ENCODE peak calls at places on chromosomes 1 and 21, in four cellular contexts. One of them, this sample, is unnamed.
A peak's percentile ranks its signal among the peaks of the same experiment; 100 is the strongest.

GRCh38 chr1:177360791-177361190 is 190.0 kb downstream of the BRINP2 start:
- DNase-seq in NCI-H69: no peak
- DNase-seq in CD4-positive, alpha-beta T cell: no peak
- DNase-seq in central memory CD4-positive, alpha-beta T cell: no peak
- DNase-seq in this sample: no peak

GRCh38 chr1:14742181-14742980 is 143.9 kb downstream of the KAZN start:
- DNase-seq in CD4-positive, alpha-beta T cell: no peak
- DNase-seq in NCI-H69: peak; percentile 89
- DNase-seq in central memory CD4-positive, alpha-beta T cell: no peak
- DNase-seq in this sample: no peak

GRCh38 chr1:156463874-156464273 is 36.7 kb downstream of the MEF2D start:
- DNase-seq in CD4-positive, alpha-beta T cell: no peak
- DNase-seq in NCI-H69: no peak
- DNase-seq in central memory CD4-positive, alpha-beta T cell: no peak
- DNase-seq in this sample: no peak

GRCh38 chr1:54404939-54405880 is 984 bp downstream of the SSBP3 start:
- DNase-seq in central memory CD4-positive, alpha-beta T cell: no peak
- DNase-seq in CD4-positive, alpha-beta T cell: no peak
- DNase-seq in NCI-H69: peak; percentile 50
- DNase-seq in this sample: no peak

GRCh38 chr1:83090195-83090594 is 908.7 kb downstream of the TTLL7 start:
- DNase-seq in NCI-H69: no peak
- DNase-seq in CD4-positive, alpha-beta T cell: no peak
- DNase-seq in central memory CD4-positive, alpha-beta T cell: no peak
- DNase-seq in this sample: no peak

GRCh38 chr1:219120625-219121544 is 52.8 kb upstream of the LYPLAL1 start:
- DNase-seq in central memory CD4-positive, alpha-beta T cell: no peak
- DNase-seq in CD4-positive, alpha-beta T cell: no peak
- DNase-seq in NCI-H69: peak; percentile 34
- DNase-seq in this sample: no peak

GRCh38 chr1:109258481-109259466 is 9.4 kb downstream of the CELSR2 start:
- DNase-seq in central memory CD4-positive, alpha-beta T cell: no peak
- DNase-seq in CD4-positive, alpha-beta T cell: no peak
- DNase-seq in NCI-H69: peak; percentile 54
- DNase-seq in this sample: no peak

GRCh38 chr21:21179619-21180336 is 181.6 kb downstream of the NCAM2 start:
- DNase-seq in central memory CD4-positive, alpha-beta T cell: no peak
- DNase-seq in NCI-H69: peak; percentile 81
- DNase-seq in CD4-positive, alpha-beta T cell: no peak
- DNase-seq in this sample: no peak

GRCh38 chr1:167051907-167052306 is 38.3 kb downstream of the GPA33 start:
- DNase-seq in CD4-positive, alpha-beta T cell: no peak
- DNase-seq in central memory CD4-positive, alpha-beta T cell: no peak
- DNase-seq in NCI-H69: no peak
- DNase-seq in this sample: no peak

GRCh38 chr1:224579526-224579925 is 36.6 kb upstream of the CNIH3 start:
- DNase-seq in central memory CD4-positive, alpha-beta T cell: no peak
- DNase-seq in CD4-positive, alpha-beta T cell: no peak
- DNase-seq in NCI-H69: no peak
- DNase-seq in this sample: no peak

GRCh38 chr21:17576080-17576835 is 36.4 kb downstream of the BTG3 start:
- DNase-seq in CD4-positive, alpha-beta T cell: no peak
- DNase-seq in NCI-H69: peak; percentile 84
- DNase-seq in central memory CD4-positive, alpha-beta T cell: no peak
- DNase-seq in this sample: peak; percentile 62

GRCh38 chr1:192756314-192756713 is 52.5 kb upstream of the RGS2 start:
- DNase-seq in central memory CD4-positive, alpha-beta T cell: no peak
- DNase-seq in CD4-positive, alpha-beta T cell: no peak
- DNase-seq in NCI-H69: no peak
- DNase-seq in this sample: no peak

GRCh38 chr21:35208810-35209517 is 159.9 kb upstream of the RUNX1 start:
- DNase-seq in central memory CD4-positive, alpha-beta T cell: no peak
- DNase-seq in NCI-H69: no peak
- DNase-seq in CD4-positive, alpha-beta T cell: no peak
- DNase-seq in this sample: no peak

GRCh38 chr1:10171995-10172669 is 38.2 kb upstream of the KIF1B start:
- DNase-seq in central memory CD4-positive, alpha-beta T cell: no peak
- DNase-seq in CD4-positive, alpha-beta T cell: no peak
- DNase-seq in NCI-H69: no peak
- DNase-seq in this sample: no peak

GRCh38 chr1:21244986-21245687 is 45.1 kb downstream of the ECE1 start:
- DNase-seq in CD4-positive, alpha-beta T cell: no peak
- DNase-seq in NCI-H69: no peak
- DNase-seq in central memory CD4-positive, alpha-beta T cell: no peak
- DNase-seq in this sample: no peak

GRCh38 chr1:43274804-43275180 is 5.0 kb downstream of the TMEM125 start:
- DNase-seq in central memory CD4-positive, alpha-beta T cell: no peak
- DNase-seq in NCI-H69: no peak
- DNase-seq in CD4-positive, alpha-beta T cell: no peak
- DNase-seq in this sample: no peak

GRCh38 chr1:192462630-192463029 is 112.9 kb upstream of the RGS1 start:
- DNase-seq in CD4-positive, alpha-beta T cell: no peak
- DNase-seq in central memory CD4-positive, alpha-beta T cell: no peak
- DNase-seq in NCI-H69: no peak
- DNase-seq in this sample: no peak

GRCh38 chr1:110765640-110766335 is 91.0 kb upstream of the KCNA3 start:
- DNase-seq in central memory CD4-positive, alpha-beta T cell: peak; percentile 61
- DNase-seq in NCI-H69: peak; percentile 38
- DNase-seq in CD4-positive, alpha-beta T cell: peak; percentile 41
- DNase-seq in this sample: no peak

GRCh38 chr1:204286841-204287387 is 72.8 kb downstream of the PLEKHA6 start:
- DNase-seq in NCI-H69: peak; percentile 17
- DNase-seq in central memory CD4-positive, alpha-beta T cell: peak; percentile 52
- DNase-seq in CD4-positive, alpha-beta T cell: peak; percentile 21
- DNase-seq in this sample: no peak

GRCh38 chr21:41761211-41762181 is 5.4 kb downstream of the RIPK4 start:
- DNase-seq in CD4-positive, alpha-beta T cell: no peak
- DNase-seq in NCI-H69: peak; percentile 74
- DNase-seq in central memory CD4-positive, alpha-beta T cell: no peak
- DNase-seq in this sample: peak; percentile 37

GRCh38 chr1:118484893-118485292 is 299.9 kb upstream of the SPAG17 start:
- DNase-seq in CD4-positive, alpha-beta T cell: no peak
- DNase-seq in central memory CD4-positive, alpha-beta T cell: no peak
- DNase-seq in NCI-H69: no peak
- DNase-seq in this sample: no peak

GRCh38 chr1:108142773-108143394 is 57.3 kb downstream of the SLC25A24 start:
- DNase-seq in NCI-H69: no peak
- DNase-seq in central memory CD4-positive, alpha-beta T cell: no peak
- DNase-seq in CD4-positive, alpha-beta T cell: no peak
- DNase-seq in this sample: no peak

GRCh38 chr1:3161130-3161840 is 92.3 kb downstream of the PRDM16 start:
- DNase-seq in NCI-H69: no peak
- DNase-seq in CD4-positive, alpha-beta T cell: no peak
- DNase-seq in central memory CD4-positive, alpha-beta T cell: no peak
- DNase-seq in this sample: no peak

GRCh38 chr1:117146067-117146466 is 24.5 kb upstream of the TRIM45 start:
- DNase-seq in central memory CD4-positive, alpha-beta T cell: no peak
- DNase-seq in NCI-H69: peak; percentile 55
- DNase-seq in CD4-positive, alpha-beta T cell: no peak
- DNase-seq in this sample: no peak

GRCh38 chr1:200512191-200512590 is 102.4 kb upstream of the ZNF281 start:
- DNase-seq in CD4-positive, alpha-beta T cell: no peak
- DNase-seq in central memory CD4-positive, alpha-beta T cell: no peak
- DNase-seq in NCI-H69: no peak
- DNase-seq in this sample: no peak

GRCh38 chr1:53292690-53293089 is 35.2 kb downstream of the LRP8 start:
- DNase-seq in NCI-H69: peak; percentile 45
- DNase-seq in CD4-positive, alpha-beta T cell: no peak
- DNase-seq in central memory CD4-positive, alpha-beta T cell: no peak
- DNase-seq in this sample: no peak

GRCh38 chr1:185562623-185563359 is 171.4 kb upstream of the HMCN1 start:
- DNase-seq in central memory CD4-positive, alpha-beta T cell: no peak
- DNase-seq in NCI-H69: no peak
- DNase-seq in CD4-positive, alpha-beta T cell: no peak
- DNase-seq in this sample: no peak

GRCh38 chr1:46687910-46688509 is 16.4 kb downstream of the TEX38 start:
- DNase-seq in CD4-positive, alpha-beta T cell: no peak
- DNase-seq in NCI-H69: no peak
- DNase-seq in central memory CD4-positive, alpha-beta T cell: no peak
- DNase-seq in this sample: no peak

GRCh38 chr1:232942413-232943294 is 7.8 kb upstream of the NTPCR start:
- DNase-seq in central memory CD4-positive, alpha-beta T cell: no peak
- DNase-seq in CD4-positive, alpha-beta T cell: no peak
- DNase-seq in NCI-H69: no peak
- DNase-seq in this sample: no peak

GRCh38 chr1:32870615-32871363 is at the start of gene FNDC5:
- DNase-seq in NCI-H69: peak; percentile 38
- DNase-seq in CD4-positive, alpha-beta T cell: no peak
- DNase-seq in central memory CD4-positive, alpha-beta T cell: no peak
- DNase-seq in this sample: no peak

GRCh38 chr1:211698161-211699026 is 23.0 kb upstream of the NEK2 start:
- DNase-seq in NCI-H69: peak; percentile 90
- DNase-seq in CD4-positive, alpha-beta T cell: peak; percentile 79
- DNase-seq in central memory CD4-positive, alpha-beta T cell: peak; percentile 69
- DNase-seq in this sample: no peak

GRCh38 chr1:109299087-109299983 is 7.5 kb downstream of the MYBPHL start:
- DNase-seq in CD4-positive, alpha-beta T cell: no peak
- DNase-seq in central memory CD4-positive, alpha-beta T cell: no peak
- DNase-seq in NCI-H69: peak; percentile 64
- DNase-seq in this sample: no peak

GRCh38 chr1:177443003-177443402 is 272.2 kb downstream of the BRINP2 start:
- DNase-seq in CD4-positive, alpha-beta T cell: no peak
- DNase-seq in central memory CD4-positive, alpha-beta T cell: no peak
- DNase-seq in NCI-H69: no peak
- DNase-seq in this sample: no peak

GRCh38 chr1:21736876-21737275 is 46.1 kb downstream of the USP48 start:
- DNase-seq in NCI-H69: no peak
- DNase-seq in central memory CD4-positive, alpha-beta T cell: no peak
- DNase-seq in CD4-positive, alpha-beta T cell: no peak
- DNase-seq in this sample: no peak

GRCh38 chr21:18354947-18355346 is 48.6 kb downstream of the TMPRSS15 start:
- DNase-seq in central memory CD4-positive, alpha-beta T cell: no peak
- DNase-seq in CD4-positive, alpha-beta T cell: no peak
- DNase-seq in NCI-H69: no peak
- DNase-seq in this sample: no peak

GRCh38 chr21:33286076-33286475 is 19.9 kb downstream of the IL10RB start:
- DNase-seq in central memory CD4-positive, alpha-beta T cell: no peak
- DNase-seq in NCI-H69: no peak
- DNase-seq in CD4-positive, alpha-beta T cell: no peak
- DNase-seq in this sample: no peak

GRCh38 chr1:230191839-230192238 is 124.8 kb downstream of the GALNT2 start:
- DNase-seq in central memory CD4-positive, alpha-beta T cell: no peak
- DNase-seq in NCI-H69: no peak
- DNase-seq in CD4-positive, alpha-beta T cell: no peak
- DNase-seq in this sample: no peak

GRCh38 chr1:17671314-17671705 is 83.8 kb upstream of the ACTL8 start:
- DNase-seq in NCI-H69: no peak
- DNase-seq in central memory CD4-positive, alpha-beta T cell: no peak
- DNase-seq in CD4-positive, alpha-beta T cell: no peak
- DNase-seq in this sample: no peak

This sample was measured in NCI-H1417 treated with DMSO at 0.1 percent for 48 hours.